ENCODE peak calls at places on chromosome 21, in ten cellular contexts. Z is AG04450, N is body of pancreas, M is RCC 7860, C is neural crest cell, Q is HAP-1, X is GM04504, K is fibroblast of lung, W is SW480, O is T-helper 9 cell. L is an unnamed sample.

GRCh38 chr21:41894922-41895557 is 15.9 kb upstream of the PRDM15 start:
- DNase-seq in N (no peak), C (no peak), X (peak), Z (peak), Q (no peak), M (peak), W (no peak), O (no peak), K (peak), L (no peak)

GRCh38 chr21:7957713-7958064 is 2563.7 kb upstream of the TPTE start:
- DNase-seq in X (no peak), M (no peak), K (no peak), C (no peak), Q (no peak), N (no peak), Z (no peak), O (no peak), W (no peak), L (no peak)

GRCh38 chr21:14697769-14698168 is 151.7 kb upstream of the SAMSN1 start:
- DNase-seq in K (no peak), X (no peak), W (no peak), Z (no peak), O (no peak), M (no peak), C (no peak), Q (no peak), N (no peak), L (no peak)

GRCh38 chr21:31675960-31676359 is 16.5 kb downstream of the SOD1 start:
- DNase-seq in Q (no peak), O (no peak), W (no peak), X (no peak), N (no peak), C (no peak), Z (no peak), M (no peak), K (no peak), L (no peak)

GRCh38 chr21:44349847-44350772 is 3.3 kb upstream of the TRPM2 start:
- DNase-seq in O (no peak), X (no peak), M (no peak), N (no peak), C (no peak), Q (no peak), W (no peak), K (no peak), Z (no peak), L (no peak)

GRCh38 chr21:20949884-20950283 is 48.3 kb upstream of the NCAM2 start:
- DNase-seq in C (no peak), N (no peak), W (no peak), Z (no peak), M (no peak), O (no peak), X (no peak), K (no peak), Q (no peak), L (no peak)

GRCh38 chr21:25118648-25119047 is 488.6 kb downstream of the MRPL39 start:
- DNase-seq in K (no peak), O (no peak), W (no peak), X (no peak), Z (no peak), N (no peak), C (no peak), M (no peak), Q (no peak), L (no peak)

GRCh38 chr21:46116846-46117585 is 19.1 kb downstream of the COL6A2 start:
- DNase-seq in X (no peak), C (no peak), Z (no peak), O (no peak), Q (no peak), M (no peak), K (peak), W (peak), N (no peak), L (no peak)

GRCh38 chr21:44450402-44450801 is 4.9 kb upstream of the LRRC3 start:
- DNase-seq in W (no peak), N (no peak), Q (no peak), O (no peak), M (no peak), K (no peak), X (no peak), Z (no peak), C (no peak), L (no peak)

GRCh38 chr21:21156919-21157318 is 158.7 kb downstream of the NCAM2 start:
- DNase-seq in K (peak), W (no peak), Q (no peak), M (no peak), N (no peak), O (no peak), Z (no peak), X (no peak), C (no peak), L (no peak)

GRCh38 chr21:42595281-42596187 is 57.9 kb upstream of the PDE9A start:
- DNase-seq in O (no peak), C (no peak), W (peak), Z (no peak), K (no peak), Q (no peak), M (no peak), X (no peak), N (no peak), L (no peak)

GRCh38 chr21:19507682-19508260 is 1104.2 kb upstream of the TMPRSS15 start:
- DNase-seq in K (no peak), Q (peak), W (no peak), O (no peak), C (no peak), Z (no peak), X (no peak), M (no peak), N (no peak), L (no peak)

GRCh38 chr21:15809818-15810217 is 80.0 kb downstream of the USP25 start:
- DNase-seq in M (no peak), K (peak), N (no peak), O (no peak), Q (no peak), Z (peak), X (no peak), W (no peak), C (no peak), L (no peak)